ENCODE peak calls at places on chromosomes 12 and 14, in seven cellular contexts. V is CD4-positive, alpha-beta memory T cell; Y is stomach; L is OCI-LY7; K is body of pancreas; J is suprapubic skin; A is CD8-positive, alpha-beta T cell. I is an unnamed sample. For H3K4me1, the result is how much of the 10 kb centered on the place peaks cover.

GRCh38 chr14:65177551-65177950 is 75.2 kb upstream of the MAX start:
- DNase-seq in K (no peak), A (no peak), V (no peak), L (no peak), J (no peak), Y (no peak), I (no peak)

GRCh38 chr12:106767206-106767605 is 7.3 kb upstream of the RIC8B start:
- DNase-seq in L (no peak), J (no peak), V (no peak), K (no peak), A (no peak), Y (no peak), I (no peak)

GRCh38 chr12:5244513-5244972 is 187.4 kb upstream of the NTF3 start:
- DNase-seq in Y (peak), A (no peak), J (no peak), V (no peak), K (no peak), L (no peak), I (no peak)

GRCh38 chr12:109679716-109680520 is 33.7 kb upstream of the FAM222A start:
- DNase-seq in V (no peak), Y (no peak), J (no peak), A (no peak), K (peak), L (no peak), I (no peak)

GRCh38 chr14:21913759-21914158 is 240.1 kb upstream of the OR4E1 start:
- DNase-seq in J (no peak), V (peak), A (peak), K (peak), L (peak), Y (peak), I (peak)

GRCh38 chr12:3600951-3601350 is 109.9 kb downstream of the PRMT8 start:
- DNase-seq in V (no peak), Y (no peak), J (no peak), L (no peak), K (no peak), A (no peak), I (no peak)

GRCh38 chr14:51547260-51547659 is 104.5 kb upstream of the FRMD6 start:
- DNase-seq in L (no peak), Y (no peak), A (no peak), K (peak), J (no peak), V (no peak), I (no peak)

GRCh38 chr12:132761032-132761910 is at the start of gene ANKLE2:
- DNase-seq in K (peak), L (peak), A (peak), Y (peak), V (peak), J (peak), I (peak)

GRCh38 chr12:43329381-43329780 is 222.6 kb downstream of the ADAMTS20 start:
- DNase-seq in V (no peak), L (no peak), J (no peak), K (no peak), A (no peak), Y (no peak), I (no peak)

GRCh38 chr12:10722502-10722904 is 620 bp downstream of the YBX3 start:
- DNase-seq in A (peak), J (peak), Y (peak), V (peak), L (peak), K (peak), I (peak)

GRCh38 chr14:25049559-25050493 is at the start of gene STXBP6:
- DNase-seq in Y (peak), L (no peak), V (no peak), J (no peak), K (peak), A (no peak), I (no peak)
- H3K4me1 ChIP-seq in Y (under half), L (under half), V (under half), J (under half), K (half or more), A (under half), I (under half)

DNA sequence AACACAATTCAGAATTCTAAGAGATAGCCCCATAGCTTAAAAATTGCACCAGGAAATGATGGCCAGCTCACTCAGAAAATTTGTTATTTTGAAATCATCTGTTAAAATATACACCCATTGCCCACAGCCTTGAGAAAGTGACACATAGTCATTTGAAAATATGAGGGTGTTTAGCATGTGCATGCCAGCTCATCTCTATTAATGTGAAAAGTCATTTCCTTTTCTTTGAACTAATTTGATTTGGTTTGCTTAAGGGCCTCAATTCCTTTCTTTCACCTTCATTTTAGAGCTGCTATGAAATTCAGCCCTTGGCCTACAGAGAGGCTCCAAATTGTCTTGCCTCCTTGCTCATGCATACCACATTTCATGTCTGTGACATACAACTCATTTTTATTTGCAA is 241.4 kb downstream of the PHLDA1 start:
- DNase-seq in Y (no peak), K (no peak), J (no peak), L (no peak), A (no peak), V (no peak), I (no peak)
- H3K27ac ChIP-seq in Y (no peak), K (no peak), J (no peak), L (no peak), A (no peak), V (no peak), I (no peak)

DNA sequence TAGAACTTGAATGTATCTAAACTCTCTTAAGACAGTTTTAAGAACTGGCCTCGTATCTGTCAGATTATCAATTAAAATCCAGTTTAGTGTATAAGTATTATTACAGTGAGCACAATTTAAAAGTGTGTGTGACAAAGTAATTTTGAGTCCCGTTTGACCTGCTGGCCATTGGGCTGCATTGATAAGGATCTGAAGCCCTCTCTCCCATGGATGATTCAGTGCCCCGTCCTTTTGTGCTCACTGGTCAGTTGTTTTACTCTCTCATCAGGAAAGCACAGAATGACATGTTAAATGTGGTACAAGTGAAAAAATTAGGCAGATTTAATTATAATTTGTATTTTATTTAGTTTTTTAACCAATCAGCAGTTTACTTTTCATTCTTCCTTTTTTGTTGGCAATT is 123.1 kb downstream of the GPR135 start:
- DNase-seq in J (no peak), Y (no peak), K (no peak), L (no peak), V (no peak), A (no peak), I (no peak)
- H3K4me1 ChIP-seq in J (under half), Y (under half), K (under half), L (under half), V (under half), A (under half), I (under half)

GRCh38 chr12:45701296-45701695 is 28.2 kb upstream of the ARID2 start:
- DNase-seq in A (no peak), L (no peak), K (no peak), Y (no peak), V (no peak), J (no peak), I (no peak)

GRCh38 chr12:45695035-45695434 is 34.5 kb upstream of the ARID2 start:
- DNase-seq in Y (no peak), J (no peak), A (no peak), L (no peak), K (no peak), V (no peak), I (no peak)

GRCh38 chr12:45696049-45696448 is 33.5 kb upstream of the ARID2 start:
- DNase-seq in K (no peak), Y (no peak), V (no peak), J (no peak), L (no peak), A (no peak), I (no peak)
- H3K27ac ChIP-seq in K (no peak), Y (no peak), V (no peak), J (no peak), L (no peak), A (no peak), I (no peak)

DNA sequence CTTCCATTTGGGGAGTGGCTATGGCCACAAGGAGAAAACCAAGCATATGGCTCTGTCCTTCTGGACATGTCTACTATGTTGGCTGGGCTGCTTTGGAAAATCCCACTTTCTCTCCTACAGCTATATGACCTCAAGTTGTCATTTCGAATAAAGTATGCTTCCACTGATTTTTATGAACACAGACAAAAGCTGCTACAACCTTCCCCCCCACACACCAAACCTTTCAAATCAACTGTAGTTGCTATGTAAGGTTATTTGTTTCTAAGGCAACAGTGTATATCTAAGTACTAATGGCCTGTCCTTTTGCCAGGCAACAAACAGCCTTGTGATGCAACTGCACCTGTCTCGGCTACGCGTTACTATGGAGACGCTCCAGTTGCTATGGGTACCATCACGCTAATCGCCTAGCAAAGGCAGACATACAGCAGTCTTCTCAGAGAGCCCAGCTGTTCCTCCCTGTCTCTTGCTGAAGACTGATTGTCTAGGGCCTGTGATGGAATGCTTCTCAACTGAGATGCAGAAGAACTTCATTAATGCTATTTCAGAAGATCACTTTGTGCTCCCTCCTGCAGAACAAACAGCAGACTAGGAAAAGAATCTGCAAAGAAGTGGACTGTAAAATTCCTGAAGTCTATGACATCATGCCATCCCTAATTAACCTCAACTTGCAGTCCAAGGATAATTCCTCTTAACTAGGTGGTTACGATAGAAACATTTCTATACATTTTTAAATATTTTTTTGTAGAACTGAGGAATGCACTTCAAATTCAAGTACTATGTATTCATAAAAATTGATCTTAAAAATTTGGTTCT is 67.6 kb downstream of the FOXN3 start:
- DNase-seq in L (peak), A (no peak), Y (peak), V (peak), J (no peak), K (peak), I (peak)
- H3K4me1 ChIP-seq in L (half or more), A (under half), Y (under half), V (under half), J (under half), K (under half), I (under half)

GRCh38 chr12:111102062-111102735 is 181.8 kb upstream of the MYL2 start:
- DNase-seq in J (no peak), K (no peak), L (peak), A (no peak), V (no peak), Y (no peak), I (no peak)

GRCh38 chr12:111100554-111100953 is 180.2 kb upstream of the MYL2 start:
- DNase-seq in J (no peak), V (no peak), K (no peak), A (no peak), Y (no peak), L (no peak), I (no peak)

GRCh38 chr12:111101003-111101402 is 180.6 kb upstream of the MYL2 start:
- DNase-seq in A (no peak), V (no peak), K (no peak), L (no peak), J (no peak), Y (no peak), I (no peak)

GRCh38 chr12:111100003-111100402 is 179.6 kb upstream of the MYL2 start:
- DNase-seq in A (no peak), J (no peak), V (no peak), L (peak), K (no peak), Y (no peak), I (no peak)

GRCh38 chr12:111099186-111099585 is 178.8 kb upstream of the MYL2 start:
- DNase-seq in Y (no peak), K (no peak), A (no peak), V (no peak), J (no peak), L (peak), I (no peak)
- H3K27ac ChIP-seq in Y (no peak), K (no peak), A (no peak), V (no peak), J (no peak), L (peak), I (no peak)

I was measured in CD8-positive, alpha-beta memory T cell.